ENCODE peak calls at places on chromosomes 13 and 19, in five cellular contexts. F is activated CD4-positive, alpha-beta T cell treated with anti-CD3 and anti-CD28 coated beads, Interleukin-2, amount 50 U/mL, for 24 hours; A is pulmonary artery endothelial cell; Q is uterus; X is stimulated activated CD8-positive, alpha-beta memory T cell treated with anti-CD3 and anti-CD28 coated beads, Interleukin-4, amount 100 ng/mL, for 48 hours. B is an unnamed sample.

GRCh38 chr13:112176746-112177119 is 109.8 kb downstream of the SOX1 start:
- DNase-seq in Q (no peak), X (no peak), A (no peak), F (no peak), B (no peak)

GRCh38 chr19:43562698-43563241 is 12.6 kb downstream of the XRCC1 start:
- DNase-seq in A (peak), Q (peak), F (peak), X (peak), B (peak)

GRCh38 chr19:42075364-42075615 is 676 bp upstream of the ZNF574 start:
- DNase-seq in A (no peak), Q (no peak), F (no peak), X (no peak), B (no peak)

GRCh38 chr13:76637651-76638111 is 248.5 kb downstream of the KCTD12 start:
- DNase-seq in F (no peak), A (no peak), X (no peak), Q (no peak), B (no peak)

GRCh38 chr19:33459220-33459619 is 62.4 kb downstream of the PEPD start:
- DNase-seq in F (no peak), A (no peak), Q (no peak), X (no peak), B (no peak)

GRCh38 chr13:48319458-48320395 is 16.2 kb downstream of the RB1 start:
- DNase-seq in F (no peak), A (no peak), X (peak), Q (no peak), B (no peak)

GRCh38 chr19:47542030-47542475 is 27.2 kb upstream of the NAPA start:
- DNase-seq in F (no peak), Q (peak), A (no peak), X (no peak), B (no peak)

GRCh38 chr19:47226426-47227346 is 4.3 kb downstream of the BBC3 start:
- DNase-seq in X (peak), Q (peak), F (no peak), A (no peak), B (peak)

GRCh38 chr19:9885077-9885552 is 50.0 kb downstream of the PIN1 start:
- DNase-seq in X (no peak), A (no peak), F (no peak), Q (peak), B (peak)

GRCh38 chr13:112102243-112102642 is 35.3 kb downstream of the SOX1 start:
- DNase-seq in X (no peak), Q (no peak), F (no peak), A (no peak), B (no peak)

GRCh38 chr19:9958451-9958850 is 22.1 kb upstream of the OLFM2 start:
- DNase-seq in Q (no peak), F (no peak), X (no peak), A (no peak), B (no peak)

GRCh38 chr19:52191374-52191773 is 1.5 kb downstream of the PPP2R1A start:
- DNase-seq in F (no peak), X (no peak), A (no peak), Q (no peak), B (no peak)

GRCh38 chr19:51365211-51366049 is 758 bp downstream of the ETFB start:
- DNase-seq in A (no peak), X (peak), Q (peak), F (no peak), B (peak)

GRCh38 chr19:18696023-18696422 is 12.5 kb downstream of the CRTC1 start:
- DNase-seq in F (no peak), X (no peak), A (no peak), Q (no peak), B (no peak)

GRCh38 chr19:48868196-48868886 is at the start of gene PLEKHA4:
- DNase-seq in X (no peak), F (no peak), A (no peak), Q (peak), B (peak)

GRCh38 chr13:26280295-26280694 is 26.4 kb downstream of the CDK8 start:
- DNase-seq in X (no peak), Q (no peak), F (no peak), A (no peak), B (no peak)

GRCh38 chr19:42287017-42287825 is 14.7 kb upstream of the PRR19 start:
- DNase-seq in Q (no peak), A (no peak), X (no peak), F (no peak), B (no peak)

GRCh38 chr19:8252922-8253589 is 43.9 kb downstream of the CERS4 start:
- DNase-seq in A (no peak), X (peak), Q (peak), F (peak), B (peak)